ENCODE peak calls at places on chromosome 9, in nine cellular contexts. C is HCT116; D is activated CD8-positive, alpha-beta T cell treated with anti-CD3 and anti-CD28 coated beads for 36 hours; E is epithelial cell of esophagus; Q is dorsolateral prefrontal cortex; O is stimulated activated CD8-positive, alpha-beta memory T cell treated with anti-CD3 and anti-CD28 coated beads, Interleukin-4, amount 100 ng/mL, for 1 hour; K is G401; P is nephron progenitor cell; N is T-helper 2 cell. Y is an unnamed sample.

GRCh38 chr9:272251-273213 is 57.9 kb downstream of the DOCK8 start:
- DNase-seq in N (peak; percentile 13), D (peak; percentile 90), Q (no peak), E (peak; percentile 3), O (peak; percentile 36), C (no peak), K (no peak), P (no peak), Y (peak; percentile 95)

GRCh38 chr9:136365775-136366223 is 2.3 kb upstream of the DNLZ start:
- DNase-seq in K (no peak), O (no peak), E (no peak), C (no peak), N (no peak), Q (no peak), P (no peak), D (no peak), Y (no peak)

GRCh38 chr9:108724669-108725068 is 131.1 kb downstream of the ACTL7B start:
- DNase-seq in E (peak; percentile 67), O (no peak), D (no peak), K (no peak), Q (no peak), N (no peak), P (no peak), C (no peak), Y (no peak)

GRCh38 chr9:108282872-108283271 is 572.9 kb downstream of the ACTL7B start:
- DNase-seq in K (no peak), C (no peak), P (no peak), O (no peak), E (peak; percentile 41), N (no peak), D (no peak), Q (no peak), Y (peak; percentile 16)

GRCh38 chr9:89116064-89116817 is 62.4 kb downstream of the SHC3 start:
- DNase-seq in C (no peak), D (no peak), K (no peak), E (no peak), O (no peak), Q (no peak), P (no peak), N (no peak), Y (no peak)

GRCh38 chr9:129026442-129027223 is 1.5 kb downstream of the SH3GLB2 start:
- DNase-seq in N (no peak), O (no peak), C (no peak), P (peak; percentile 63), E (peak; percentile 46), D (no peak), K (peak; percentile 25), Q (peak; percentile 64), Y (no peak)

GRCh38 chr9:116156621-116157314 is 3.2 kb downstream of the PAPPA start:
- DNase-seq in D (no peak), Q (no peak), K (peak; percentile 85), E (peak; percentile 56), N (no peak), O (no peak), C (no peak), P (peak; percentile 30), Y (no peak)

GRCh38 chr9:114481789-114482188 is 23.5 kb downstream of the WHRN start:
- DNase-seq in E (no peak), Q (no peak), K (no peak), P (no peak), N (no peak), O (no peak), D (no peak), C (no peak), Y (no peak)

GRCh38 chr9:126523621-126524111 is 90.1 kb upstream of the LMX1B start:
- DNase-seq in Q (no peak), O (no peak), K (no peak), C (no peak), E (no peak), P (no peak), D (peak; percentile 71), N (no peak), Y (no peak)

GRCh38 chr9:135098400-135099105 is 11.1 kb downstream of the OLFM1 start:
- DNase-seq in D (peak; percentile 25), K (no peak), P (peak; percentile 87), O (no peak), E (peak; percentile 3), Q (no peak), C (no peak), N (no peak), Y (peak; percentile 18)

GRCh38 chr9:76756273-76756650 is 8.0 kb upstream of the PCA3 start:
- DNase-seq in Q (peak; percentile 68), P (peak; percentile 36), D (no peak), K (peak; percentile 44), E (peak; percentile 32), O (no peak), C (no peak), N (no peak), Y (peak; percentile 10)

GRCh38 chr9:72888943-72889342 is 63.9 kb downstream of the ALDH1A1 start:
- DNase-seq in C (no peak), O (no peak), N (no peak), P (no peak), K (no peak), Q (no peak), E (no peak), D (no peak), Y (no peak)

GRCh38 chr9:93697352-93698139 is 121.2 kb downstream of the PHF2 start:
- DNase-seq in C (no peak), P (no peak), K (no peak), N (no peak), Q (no peak), O (no peak), D (no peak), E (no peak), Y (no peak)

GRCh38 chr9:108117775-108118174 is 628.2 kb upstream of the KLF4 start:
- DNase-seq in C (no peak), E (no peak), Q (no peak), P (peak; percentile 8), K (peak; percentile 66), O (no peak), N (no peak), D (no peak), Y (peak; percentile 66)

GRCh38 chr9:89497181-89497963 is 541 bp downstream of the SEMA4D start:
- DNase-seq in D (peak; percentile 50), O (no peak), N (no peak), Q (no peak), P (peak; percentile 52), E (no peak), K (peak; percentile 38), C (no peak), Y (peak; percentile 76)

GRCh38 chr9:92463989-92464388 is 18.3 kb downstream of the ASPN start:
- DNase-seq in O (no peak), P (no peak), E (peak; percentile 85), K (no peak), Q (no peak), N (no peak), D (no peak), C (no peak), Y (no peak)

GRCh38 chr9:134858051-134858841 is 22.4 kb upstream of the FCN2 start:
- DNase-seq in P (no peak), E (no peak), Q (no peak), K (no peak), D (peak; percentile 73), O (no peak), N (no peak), C (no peak), Y (peak; percentile 85)

GRCh38 chr9:83070257-83070656 is 7.3 kb upstream of the RASEF start:
- DNase-seq in D (no peak), N (no peak), K (no peak), Q (no peak), E (peak; percentile 55), C (no peak), O (no peak), P (no peak), Y (no peak)

GRCh38 chr9:123062306-123063171 is 29.1 kb downstream of the GPR21 start:
- DNase-seq in N (no peak), P (no peak), K (no peak), E (no peak), O (no peak), Q (no peak), D (no peak), C (no peak), Y (no peak)

GRCh38 chr9:72864327-72864726 is 88.5 kb downstream of the ALDH1A1 start:
- DNase-seq in K (no peak), N (no peak), D (no peak), Q (no peak), P (peak; percentile 17), C (no peak), E (no peak), O (no peak), Y (no peak)

GRCh38 chr9:22079873-22080341 is 70.8 kb upstream of the CDKN2B start:
- DNase-seq in P (no peak), E (peak; percentile 96), D (peak; percentile 82), N (no peak), Q (no peak), C (no peak), O (no peak), K (peak; percentile 2), Y (peak; percentile 86)

Y was measured in GM12865.